ENCODE peak calls at places on chromosomes 2 and 18, in six cellular contexts. T is heart right ventricle, V is right atrium auricular region, J is right lobe of liver, L is fibroblast of lung, S is astrocyte. Y is an unnamed sample. For H3K27me3, the result is how much of the 10 kb centered on the place peaks cover.

GRCh38 chr2:169086893-169087467 is 17.6 kb downstream of the DHRS9 start:
- DNase-seq in T (no peak), V (no peak), J (no peak), L (no peak), S (peak), Y (no peak)

GRCh38 chr18:77140439-77141109 is 8.0 kb upstream of the MBP start:
- DNase-seq in T (no peak), V (peak), J (peak), L (no peak), S (no peak), Y (no peak)

GRCh38 chr2:84694088-84694622 is 177.9 kb downstream of the DNAH6 start:
- DNase-seq in T (no peak), V (no peak), J (no peak), L (no peak), S (no peak), Y (no peak)

GRCh38 chr2:70473101-70473722 is 80.4 kb downstream of the TGFA start:
- DNase-seq in T (no peak), V (no peak), J (no peak), L (no peak), S (no peak), Y (no peak)

GRCh38 chr18:47591429-47591828 is 339.0 kb downstream of the SMAD2 start:
- DNase-seq in T (no peak), V (no peak), J (no peak), L (no peak), S (no peak), Y (no peak)

GRCh38 chr2:123606631-123607030 is 418.5 kb upstream of the CNTNAP5 start:
- DNase-seq in T (no peak), V (no peak), J (no peak), L (no peak), S (no peak), Y (no peak)

GRCh38 chr2:200158586-200159365 is 147.7 kb upstream of the SPATS2L start:
- DNase-seq in T (no peak), V (no peak), J (no peak), L (no peak), S (no peak), Y (no peak)

GRCh38 chr2:172811027-172811426 is 75.4 kb downstream of the RAPGEF4 start:
- DNase-seq in T (no peak), V (no peak), J (no peak), L (no peak), S (no peak), Y (no peak)

GRCh38 chr2:88737385-88737784 is 45.9 kb downstream of the RPIA start:
- DNase-seq in T (no peak), V (no peak), J (no peak), L (no peak), S (peak), Y (no peak)

GRCh38 chr2:37232131-37232933 is 874 bp downstream of the NDUFAF7 start:
- DNase-seq in T (no peak), V (no peak), J (no peak), L (peak), S (peak), Y (no peak)

GRCh38 chr2:50649626-50650397 is 382.1 kb downstream of the NRXN1 start:
- DNase-seq in T (no peak), V (no peak), J (no peak), L (no peak), S (peak), Y (peak)

GRCh38 chr2:239916205-239917127 is 108.7 kb downstream of the NDUFA10 start:
- DNase-seq in T (no peak), V (peak), J (no peak), L (no peak), S (no peak), Y (no peak)

GRCh38 chr2:208311954-208312353 is 45.9 kb downstream of the PIKFYVE start:
- DNase-seq in T (no peak), V (no peak), J (no peak), L (no peak), S (peak), Y (no peak)

GRCh38 chr2:5150871-5151270 is 541.3 kb upstream of the SOX11 start:
- DNase-seq in T (no peak), V (no peak), J (no peak), L (no peak), S (no peak), Y (no peak)

GRCh38 chr2:19355416-19355821 is 3.0 kb downstream of the OSR1 start:
- DNase-seq in T (no peak), V (no peak), J (no peak), L (peak), S (no peak), Y (no peak)
- H3K27me3 ChIP-seq in T (half or more), V (under half), J (half or more), L (under half), S (half or more), Y (under half)

GRCh38 chr2:1929962-1930361 is 185.6 kb upstream of the PXDN start:
- DNase-seq in T (no peak), V (peak), J (no peak), L (no peak), S (no peak), Y (no peak)
- H3K27me3 ChIP-seq in T (under half), V (under half), J (under half), L (under half), S (under half), Y (under half)

GRCh38 chr18:55084546-55084945 is 125.3 kb upstream of the CCDC68 start:
- DNase-seq in T (no peak), V (no peak), J (no peak), L (no peak), S (no peak), Y (no peak)

GRCh38 chr18:55088000-55088401 is 128.7 kb upstream of the CCDC68 start:
- DNase-seq in T (no peak), V (no peak), J (no peak), L (no peak), S (peak), Y (no peak)

GRCh38 chr18:55083461-55083860 is 124.2 kb upstream of the CCDC68 start:
- DNase-seq in T (no peak), V (no peak), J (no peak), L (no peak), S (peak), Y (peak)

GRCh38 chr18:55086931-55087330 is 127.7 kb upstream of the CCDC68 start:
- DNase-seq in T (no peak), V (no peak), J (no peak), L (no peak), S (no peak), Y (no peak)

DNA sequence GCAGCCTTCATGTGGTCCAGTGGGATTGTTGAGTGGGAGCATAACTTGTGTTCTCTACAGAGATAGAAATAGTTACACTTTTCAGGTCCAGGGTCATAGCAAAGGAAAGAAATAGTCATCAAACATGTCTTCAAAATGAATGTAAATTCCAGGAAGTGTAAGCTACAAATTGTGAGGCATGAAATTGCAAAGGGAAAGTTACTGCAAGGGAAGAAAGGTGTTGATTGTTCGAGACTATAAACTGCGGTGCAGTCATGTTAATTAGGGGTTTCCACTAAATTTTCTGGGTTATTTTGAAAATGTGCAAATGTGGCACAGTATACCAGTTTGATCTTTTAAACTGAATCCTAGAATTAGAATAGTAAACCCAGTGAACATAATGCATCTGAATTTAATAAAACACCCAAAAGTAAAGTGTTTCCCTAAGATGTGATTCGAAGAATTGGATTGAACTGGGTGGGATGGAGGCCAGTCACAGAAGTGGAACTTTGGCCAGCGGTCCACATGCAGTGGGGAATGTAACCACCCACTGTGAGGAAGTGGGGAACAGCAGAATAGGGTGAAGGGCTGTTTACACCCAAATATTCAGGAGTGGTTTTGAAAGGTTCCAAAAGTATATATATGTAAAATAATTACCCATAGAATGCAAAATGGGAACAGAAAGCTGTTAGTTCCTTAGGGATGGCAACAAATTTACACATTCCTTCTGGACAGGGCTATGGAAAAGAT is 126.5 kb upstream of the CCDC68 start:
- DNase-seq in T (no peak), V (no peak), J (no peak), L (no peak), S (no peak), Y (no peak)
- H3K27me3 ChIP-seq in T (under half), V (under half), J (under half), L (under half), S (under half), Y (under half)

DNA sequence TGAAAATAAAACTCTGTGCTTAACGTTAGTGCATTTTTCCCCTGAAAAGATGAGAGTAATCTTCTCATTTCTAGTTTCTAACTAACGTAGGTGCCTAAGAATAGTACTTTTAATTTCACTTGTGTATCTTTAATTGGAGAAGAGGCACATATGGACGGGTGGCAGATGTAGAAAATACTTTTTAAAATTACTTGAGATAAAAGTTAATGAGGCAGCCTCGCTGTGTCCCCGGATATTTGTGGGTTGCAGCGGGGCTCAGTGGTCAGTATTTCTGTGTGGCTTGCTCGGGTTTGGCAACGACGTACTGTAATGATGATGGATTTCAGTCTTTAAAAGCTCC is 6.9 kb downstream of the GATA6 start:
- DNase-seq in T (no peak), V (no peak), J (no peak), L (no peak), S (no peak), Y (no peak)
- H3K27me3 ChIP-seq in T (under half), V (under half), J (under half), L (under half), S (under half), Y (under half)

GRCh38 chr2:23387849-23388248 is 2.9 kb downstream of the KLHL29 start:
- DNase-seq in T (no peak), V (no peak), J (no peak), L (no peak), S (no peak), Y (no peak)

GRCh38 chr2:23387221-23387550 is 2.2 kb downstream of the KLHL29 start:
- DNase-seq in T (no peak), V (no peak), J (no peak), L (no peak), S (no peak), Y (no peak)

GRCh38 chr2:23385748-23386421 is 906 bp downstream of the KLHL29 start:
- DNase-seq in T (peak), V (no peak), J (no peak), L (no peak), S (no peak), Y (no peak)

GRCh38 chr2:23385351-23385747 is 370 bp downstream of the KLHL29 start:
- DNase-seq in T (peak), V (no peak), J (no peak), L (peak), S (peak), Y (no peak)

DNA sequence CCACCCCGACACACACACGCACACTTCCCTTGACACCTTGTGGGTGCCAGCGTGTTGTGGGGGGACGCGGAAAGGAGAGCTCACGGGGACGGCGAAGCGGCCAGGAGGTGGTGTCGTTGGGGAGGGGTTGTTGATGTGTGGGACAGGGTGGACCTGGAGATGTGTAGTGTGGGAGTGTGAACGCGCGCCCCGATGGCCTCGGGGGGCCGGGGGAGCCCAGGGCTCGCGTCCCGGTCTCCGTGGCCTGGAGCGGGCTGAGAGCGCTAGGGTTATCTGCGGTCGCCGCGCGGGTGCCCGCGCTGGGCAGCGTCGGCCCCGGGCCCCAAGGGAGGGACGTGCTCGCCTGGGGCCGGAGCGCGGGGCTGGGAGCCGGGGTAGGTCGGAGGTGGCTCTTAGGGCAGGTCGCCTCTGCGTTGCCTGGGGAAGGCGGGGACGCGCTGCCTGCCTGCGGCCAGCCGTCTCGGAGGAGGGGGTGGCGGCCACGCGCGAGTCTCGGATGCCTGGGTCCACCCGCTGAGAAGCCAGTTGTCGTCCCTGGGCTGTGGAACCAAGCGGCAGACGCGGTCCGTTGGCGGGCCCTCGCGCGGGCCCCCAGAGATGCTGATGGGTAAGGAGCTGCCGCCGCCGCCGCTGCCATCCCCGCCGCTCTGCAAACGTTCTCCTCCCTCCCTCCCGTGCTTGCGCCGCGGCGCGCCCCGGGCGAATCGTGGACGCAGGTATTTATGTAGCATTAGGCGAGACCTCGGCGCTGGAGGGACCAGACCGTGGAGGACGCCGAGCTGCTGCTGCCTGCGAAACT is 1.6 kb downstream of the KLHL29 start:
- DNase-seq in T (peak), V (no peak), J (peak), L (no peak), S (peak), Y (no peak)
- H3K27me3 ChIP-seq in T (half or more), V (under half), J (under half), L (under half), S (under half), Y (under half)

DNA sequence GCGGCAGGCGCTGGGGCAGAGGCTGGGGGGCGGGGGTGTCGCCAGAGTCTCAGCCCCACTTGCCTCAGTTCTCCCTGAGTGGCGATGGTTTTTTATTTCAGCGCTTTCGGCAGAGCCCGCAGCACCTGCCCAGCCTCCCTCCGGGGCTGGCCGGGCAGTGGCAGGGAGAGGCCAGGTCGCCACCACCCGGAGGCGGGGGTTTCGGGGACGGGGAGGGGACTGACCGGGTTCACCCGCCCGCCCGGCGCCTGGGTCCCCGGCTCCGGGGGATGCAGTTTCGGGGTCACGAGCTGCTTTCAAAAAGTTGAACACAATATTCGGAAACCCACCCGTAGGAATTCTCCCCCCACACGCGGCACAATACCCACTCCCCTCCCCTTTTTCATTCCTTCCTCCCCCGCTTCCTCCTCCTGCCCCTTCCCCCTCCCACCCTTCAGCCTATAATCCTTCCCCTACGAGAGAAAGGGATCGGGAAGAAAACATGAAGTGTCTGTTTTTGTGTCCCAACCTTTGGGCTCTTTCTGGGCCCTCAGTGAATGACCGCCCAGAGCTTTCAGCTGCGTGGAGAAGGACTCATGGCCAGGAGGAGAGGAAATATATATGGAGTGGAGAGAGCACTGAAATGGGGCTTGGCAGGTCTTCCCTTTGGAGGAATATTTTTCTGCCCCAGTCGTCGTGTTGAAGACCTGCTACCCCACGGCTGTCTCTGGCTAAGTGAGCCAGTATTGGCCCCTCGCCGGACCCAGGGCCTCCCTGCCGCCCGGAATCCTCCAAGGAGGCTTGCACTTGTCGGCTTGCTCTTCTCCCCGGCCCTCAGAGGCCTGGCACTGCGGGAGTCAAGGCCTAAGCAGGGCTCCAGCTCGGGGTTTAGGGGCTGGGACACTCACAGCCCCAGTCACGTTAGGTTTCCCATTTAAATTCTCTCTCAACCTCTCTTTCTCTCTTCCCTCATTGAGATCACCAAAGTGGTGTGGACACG is 2.1 kb upstream of the SIX3 start:
- DNase-seq in T (no peak), V (no peak), J (no peak), L (no peak), S (no peak), Y (no peak)
- H3K27me3 ChIP-seq in T (half or more), V (half or more), J (half or more), L (half or more), S (half or more), Y (half or more)

GRCh38 chr2:38446972-38447561 is 70.0 kb upstream of the ATL2 start:
- DNase-seq in T (no peak), V (no peak), J (no peak), L (no peak), S (no peak), Y (no peak)
- H3K27me3 ChIP-seq in T (under half), V (under half), J (under half), L (under half), S (under half), Y (under half)

GRCh38 chr2:218095853-218096252 is 26.8 kb downstream of the RUFY4 start:
- DNase-seq in T (no peak), V (no peak), J (no peak), L (no peak), S (no peak), Y (no peak)

GRCh38 chr2:218093879-218094278 is 24.8 kb downstream of the RUFY4 start:
- DNase-seq in T (no peak), V (no peak), J (no peak), L (no peak), S (no peak), Y (no peak)

DNA sequence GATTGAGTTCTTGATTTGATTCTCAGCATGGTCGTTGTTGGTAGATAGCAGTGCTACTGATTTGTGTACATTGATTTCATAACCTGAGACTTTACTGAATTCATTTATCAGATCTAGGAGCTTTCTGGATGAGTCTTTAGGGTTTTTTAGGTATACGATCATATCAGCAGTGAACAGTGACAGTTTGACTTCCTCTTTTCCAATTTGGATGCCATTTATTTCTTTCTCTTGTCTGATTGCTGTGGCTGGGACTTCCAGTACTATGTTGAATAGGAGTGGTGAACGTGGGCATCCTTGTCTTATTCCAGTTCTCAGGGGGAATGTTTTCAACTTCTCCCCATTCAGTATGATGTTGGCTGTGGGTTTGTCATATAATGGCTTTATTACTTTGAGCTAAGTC is 27.9 kb upstream of the CXCR2 start:
- DNase-seq in T (no peak), V (no peak), J (no peak), L (no peak), S (no peak), Y (no peak)
- H3K27me3 ChIP-seq in T (under half), V (under half), J (under half), L (under half), S (under half), Y (under half)